ENCODE peak calls at places on chromosomes 6 and 20, in nine cellular contexts. One of them, this sample, is unnamed.

GRCh38 chr6:27176096-27176495 is 71.4 kb upstream of the PRSS16 start:
- DNase-seq in stimulated activated CD8-positive, alpha-beta memory T cell treated with anti-CD3 and anti-CD28 coated beads, Interleukin-12 subunit alpha, Interleukin-12 subunit beta, amount 100 ng/mL, for 4 hours: no peak
- DNase-seq in EL: peak; percentile 54
- DNase-seq in SK-N-DZ: no peak
- DNase-seq in SJCRH30: peak; percentile 85
- DNase-seq in effector memory CD4-positive, alpha-beta T cell: no peak
- DNase-seq in D341Med: no peak
- DNase-seq in NCI-H82: peak; percentile 17
- DNase-seq in cardiac fibroblast: peak; percentile 25
- DNase-seq in this sample: no peak

GRCh38 chr20:53606364-53606985 is 12.8 kb upstream of the ZNF217 start:
- DNase-seq in stimulated activated CD8-positive, alpha-beta memory T cell treated with anti-CD3 and anti-CD28 coated beads, Interleukin-12 subunit alpha, Interleukin-12 subunit beta, amount 100 ng/mL, for 4 hours: no peak
- DNase-seq in EL: peak; percentile 82
- DNase-seq in SK-N-DZ: no peak
- DNase-seq in SJCRH30: no peak
- DNase-seq in effector memory CD4-positive, alpha-beta T cell: no peak
- DNase-seq in D341Med: no peak
- DNase-seq in NCI-H82: no peak
- DNase-seq in cardiac fibroblast: peak; percentile 76
- DNase-seq in this sample: peak; percentile 10

GRCh38 chr20:57619053-57619831 is 984 bp downstream of the ZBP1 start:
- DNase-seq in stimulated activated CD8-positive, alpha-beta memory T cell treated with anti-CD3 and anti-CD28 coated beads, Interleukin-12 subunit alpha, Interleukin-12 subunit beta, amount 100 ng/mL, for 4 hours: peak; percentile 39
- DNase-seq in EL: no peak
- DNase-seq in SK-N-DZ: no peak
- DNase-seq in SJCRH30: peak; percentile 64
- DNase-seq in effector memory CD4-positive, alpha-beta T cell: peak; percentile 50
- DNase-seq in D341Med: no peak
- DNase-seq in NCI-H82: no peak
- DNase-seq in cardiac fibroblast: no peak
- DNase-seq in this sample: no peak

GRCh38 chr6:107491791-107492674 is 2.1 kb downstream of the SOBP start:
- DNase-seq in stimulated activated CD8-positive, alpha-beta memory T cell treated with anti-CD3 and anti-CD28 coated beads, Interleukin-12 subunit alpha, Interleukin-12 subunit beta, amount 100 ng/mL, for 4 hours: no peak
- DNase-seq in EL: peak; percentile 58
- DNase-seq in SK-N-DZ: no peak
- DNase-seq in SJCRH30: peak; percentile 86
- DNase-seq in effector memory CD4-positive, alpha-beta T cell: no peak
- DNase-seq in D341Med: no peak
- DNase-seq in NCI-H82: no peak
- DNase-seq in cardiac fibroblast: peak; percentile 87
- DNase-seq in this sample: peak; percentile 85

GRCh38 chr6:22062807-22063408 is 233.9 kb downstream of the PRL start:
- DNase-seq in stimulated activated CD8-positive, alpha-beta memory T cell treated with anti-CD3 and anti-CD28 coated beads, Interleukin-12 subunit alpha, Interleukin-12 subunit beta, amount 100 ng/mL, for 4 hours: peak; percentile 28
- DNase-seq in EL: no peak
- DNase-seq in SK-N-DZ: no peak
- DNase-seq in SJCRH30: no peak
- DNase-seq in effector memory CD4-positive, alpha-beta T cell: no peak
- DNase-seq in D341Med: no peak
- DNase-seq in NCI-H82: no peak
- DNase-seq in cardiac fibroblast: no peak
- DNase-seq in this sample: peak; percentile 41

GRCh38 chr6:47073125-47074110 is 31.3 kb upstream of the ADGRF1 start:
- DNase-seq in stimulated activated CD8-positive, alpha-beta memory T cell treated with anti-CD3 and anti-CD28 coated beads, Interleukin-12 subunit alpha, Interleukin-12 subunit beta, amount 100 ng/mL, for 4 hours: no peak
- DNase-seq in EL: no peak
- DNase-seq in SK-N-DZ: no peak
- DNase-seq in SJCRH30: no peak
- DNase-seq in effector memory CD4-positive, alpha-beta T cell: no peak
- DNase-seq in D341Med: no peak
- DNase-seq in NCI-H82: peak; percentile 62
- DNase-seq in cardiac fibroblast: no peak
- DNase-seq in this sample: no peak

GRCh38 chr6:148335582-148335981 is 7.1 kb upstream of the SASH1 start:
- DNase-seq in stimulated activated CD8-positive, alpha-beta memory T cell treated with anti-CD3 and anti-CD28 coated beads, Interleukin-12 subunit alpha, Interleukin-12 subunit beta, amount 100 ng/mL, for 4 hours: no peak
- DNase-seq in EL: peak; percentile 54
- DNase-seq in SK-N-DZ: no peak
- DNase-seq in SJCRH30: no peak
- DNase-seq in effector memory CD4-positive, alpha-beta T cell: no peak
- DNase-seq in D341Med: no peak
- DNase-seq in NCI-H82: no peak
- DNase-seq in cardiac fibroblast: peak; percentile 62
- DNase-seq in this sample: peak; percentile 30

GRCh38 chr6:148521586-148521985 is 178.9 kb downstream of the SASH1 start:
- DNase-seq in stimulated activated CD8-positive, alpha-beta memory T cell treated with anti-CD3 and anti-CD28 coated beads, Interleukin-12 subunit alpha, Interleukin-12 subunit beta, amount 100 ng/mL, for 4 hours: no peak
- DNase-seq in EL: peak; percentile 60
- DNase-seq in SK-N-DZ: no peak
- DNase-seq in SJCRH30: no peak
- DNase-seq in effector memory CD4-positive, alpha-beta T cell: no peak
- DNase-seq in D341Med: no peak
- DNase-seq in NCI-H82: no peak
- DNase-seq in cardiac fibroblast: peak; percentile 84
- DNase-seq in this sample: no peak

GRCh38 chr6:137698636-137699035 is 168.4 kb upstream of the TNFAIP3 start:
- DNase-seq in stimulated activated CD8-positive, alpha-beta memory T cell treated with anti-CD3 and anti-CD28 coated beads, Interleukin-12 subunit alpha, Interleukin-12 subunit beta, amount 100 ng/mL, for 4 hours: no peak
- DNase-seq in EL: peak; percentile 47
- DNase-seq in SK-N-DZ: no peak
- DNase-seq in SJCRH30: no peak
- DNase-seq in effector memory CD4-positive, alpha-beta T cell: no peak
- DNase-seq in D341Med: no peak
- DNase-seq in NCI-H82: no peak
- DNase-seq in cardiac fibroblast: no peak
- DNase-seq in this sample: no peak

This sample was measured in head of caudate nucleus.